ENCODE peak calls at places on chromosomes 6 and 20, in seven cellular contexts. One of them, this sample, is unnamed.

GRCh38 chr20:21504323-21504722 is 9.5 kb downstream of the NKX2-2 start:
- DNase-seq in fibroblast of pulmonary artery: no peak
- DNase-seq in left ventricle myocardium inferior: no peak
- DNase-seq in AG10803: no peak
- DNase-seq in GM23338: no peak
- DNase-seq in dorsolateral prefrontal cortex: no peak
- DNase-seq in fibroblast of the aortic adventitia: no peak
- DNase-seq in this sample: no peak

GRCh38 chr20:47336013-47336754 is 20.3 kb downstream of the ZMYND8 start:
- DNase-seq in fibroblast of pulmonary artery: peak; percentile 87
- DNase-seq in GM23338: no peak
- DNase-seq in dorsolateral prefrontal cortex: peak; percentile 85
- DNase-seq in AG10803: peak; percentile 87
- DNase-seq in fibroblast of the aortic adventitia: peak; percentile 94
- DNase-seq in left ventricle myocardium inferior: peak; percentile 53
- DNase-seq in this sample: no peak

GRCh38 chr6:11205721-11206120 is 26.7 kb downstream of the NEDD9 start:
- DNase-seq in GM23338: no peak
- DNase-seq in fibroblast of pulmonary artery: no peak
- DNase-seq in dorsolateral prefrontal cortex: no peak
- DNase-seq in fibroblast of the aortic adventitia: no peak
- DNase-seq in AG10803: no peak
- DNase-seq in left ventricle myocardium inferior: no peak
- DNase-seq in this sample: no peak

GRCh38 chr6:100022847-100023246 is 28.8 kb upstream of the MCHR2 start:
- DNase-seq in left ventricle myocardium inferior: no peak
- DNase-seq in dorsolateral prefrontal cortex: no peak
- DNase-seq in fibroblast of the aortic adventitia: no peak
- DNase-seq in AG10803: no peak
- DNase-seq in GM23338: peak; percentile 50
- DNase-seq in fibroblast of pulmonary artery: no peak
- DNase-seq in this sample: no peak

GRCh38 chr6:167877994-167878779 is 51.5 kb downstream of the AFDN start:
- DNase-seq in fibroblast of the aortic adventitia: no peak
- DNase-seq in AG10803: no peak
- DNase-seq in dorsolateral prefrontal cortex: no peak
- DNase-seq in left ventricle myocardium inferior: no peak
- DNase-seq in fibroblast of pulmonary artery: no peak
- DNase-seq in GM23338: no peak
- DNase-seq in this sample: no peak

GRCh38 chr6:88705601-88706000 is 257.8 kb downstream of the RNGTT start:
- DNase-seq in GM23338: no peak
- DNase-seq in left ventricle myocardium inferior: no peak
- DNase-seq in dorsolateral prefrontal cortex: no peak
- DNase-seq in fibroblast of the aortic adventitia: no peak
- DNase-seq in fibroblast of pulmonary artery: no peak
- DNase-seq in AG10803: no peak
- DNase-seq in this sample: peak; percentile 44

GRCh38 chr6:52566853-52567279 is 10.0 kb downstream of the TRAM2 start:
- DNase-seq in GM23338: no peak
- DNase-seq in AG10803: peak; percentile 95
- DNase-seq in fibroblast of pulmonary artery: peak; percentile 92
- DNase-seq in dorsolateral prefrontal cortex: no peak
- DNase-seq in fibroblast of the aortic adventitia: peak; percentile 86
- DNase-seq in left ventricle myocardium inferior: no peak
- DNase-seq in this sample: no peak

GRCh38 chr20:4956200-4956810 is 45.0 kb downstream of the SLC23A2 start:
- DNase-seq in dorsolateral prefrontal cortex: no peak
- DNase-seq in fibroblast of the aortic adventitia: peak; percentile 86
- DNase-seq in left ventricle myocardium inferior: no peak
- DNase-seq in GM23338: peak; percentile 81
- DNase-seq in AG10803: peak; percentile 63
- DNase-seq in fibroblast of pulmonary artery: peak; percentile 84
- DNase-seq in this sample: no peak

GRCh38 chr6:46734867-46735719 is at the start of gene PLA2G7:
- DNase-seq in left ventricle myocardium inferior: peak; percentile 17
- DNase-seq in dorsolateral prefrontal cortex: peak; percentile 61
- DNase-seq in fibroblast of the aortic adventitia: peak; percentile 5
- DNase-seq in AG10803: no peak
- DNase-seq in fibroblast of pulmonary artery: no peak
- DNase-seq in GM23338: peak; percentile 78
- DNase-seq in this sample: no peak

GRCh38 chr6:170493354-170493753 is 59.8 kb downstream of the PSMB1 start:
- DNase-seq in GM23338: no peak
- DNase-seq in fibroblast of pulmonary artery: no peak
- DNase-seq in dorsolateral prefrontal cortex: no peak
- DNase-seq in fibroblast of the aortic adventitia: no peak
- DNase-seq in left ventricle myocardium inferior: no peak
- DNase-seq in AG10803: no peak
- DNase-seq in this sample: no peak

GRCh38 chr6:2385584-2385983 is 140.2 kb upstream of the GMDS start:
- DNase-seq in fibroblast of pulmonary artery: no peak
- DNase-seq in left ventricle myocardium inferior: no peak
- DNase-seq in AG10803: peak; percentile 28
- DNase-seq in fibroblast of the aortic adventitia: no peak
- DNase-seq in dorsolateral prefrontal cortex: no peak
- DNase-seq in GM23338: no peak
- DNase-seq in this sample: no peak

GRCh38 chr20:31785089-31785488 is 34.1 kb upstream of the MYLK2 start:
- DNase-seq in GM23338: no peak
- DNase-seq in AG10803: no peak
- DNase-seq in left ventricle myocardium inferior: no peak
- DNase-seq in dorsolateral prefrontal cortex: no peak
- DNase-seq in fibroblast of pulmonary artery: no peak
- DNase-seq in fibroblast of the aortic adventitia: no peak
- DNase-seq in this sample: no peak

GRCh38 chr20:8662433-8662954 is 406.4 kb upstream of the PLCB4 start:
- DNase-seq in left ventricle myocardium inferior: no peak
- DNase-seq in dorsolateral prefrontal cortex: no peak
- DNase-seq in fibroblast of pulmonary artery: no peak
- DNase-seq in fibroblast of the aortic adventitia: no peak
- DNase-seq in GM23338: no peak
- DNase-seq in AG10803: no peak
- DNase-seq in this sample: no peak

GRCh38 chr20:22866757-22867425 is 168.2 kb upstream of the SSTR4 start:
- DNase-seq in fibroblast of the aortic adventitia: peak; percentile 4
- DNase-seq in fibroblast of pulmonary artery: peak; percentile 53
- DNase-seq in GM23338: no peak
- DNase-seq in dorsolateral prefrontal cortex: no peak
- DNase-seq in left ventricle myocardium inferior: no peak
- DNase-seq in AG10803: no peak
- DNase-seq in this sample: no peak

GRCh38 chr6:20217476-20217855 is 5.2 kb upstream of the MBOAT1 start:
- DNase-seq in fibroblast of pulmonary artery: peak; percentile 57
- DNase-seq in GM23338: no peak
- DNase-seq in fibroblast of the aortic adventitia: peak; percentile 32
- DNase-seq in AG10803: no peak
- DNase-seq in dorsolateral prefrontal cortex: no peak
- DNase-seq in left ventricle myocardium inferior: no peak
- DNase-seq in this sample: no peak

GRCh38 chr20:33832113-33832853 is 21.1 kb downstream of the CHMP4B start:
- DNase-seq in GM23338: peak; percentile 53
- DNase-seq in fibroblast of pulmonary artery: peak; percentile 78
- DNase-seq in dorsolateral prefrontal cortex: no peak
- DNase-seq in left ventricle myocardium inferior: no peak
- DNase-seq in AG10803: peak; percentile 15
- DNase-seq in fibroblast of the aortic adventitia: no peak
- DNase-seq in this sample: no peak

GRCh38 chr6:83199865-83200230 is 6.7 kb downstream of the RWDD2A start:
- DNase-seq in fibroblast of pulmonary artery: peak; percentile 85
- DNase-seq in AG10803: peak; percentile 37
- DNase-seq in dorsolateral prefrontal cortex: no peak
- DNase-seq in fibroblast of the aortic adventitia: peak; percentile 75
- DNase-seq in GM23338: no peak
- DNase-seq in left ventricle myocardium inferior: no peak
- DNase-seq in this sample: no peak

GRCh38 chr6:167441653-167442644 is 117.1 kb downstream of the TTLL2 start:
- DNase-seq in fibroblast of pulmonary artery: no peak
- DNase-seq in left ventricle myocardium inferior: no peak
- DNase-seq in GM23338: peak; percentile 98
- DNase-seq in AG10803: no peak
- DNase-seq in fibroblast of the aortic adventitia: no peak
- DNase-seq in dorsolateral prefrontal cortex: no peak
- DNase-seq in this sample: no peak

GRCh38 chr6:33610779-33611421 is 10.2 kb upstream of the ITPR3 start:
- DNase-seq in AG10803: no peak
- DNase-seq in fibroblast of the aortic adventitia: no peak
- DNase-seq in left ventricle myocardium inferior: no peak
- DNase-seq in dorsolateral prefrontal cortex: peak; percentile 81
- DNase-seq in GM23338: peak; percentile 49
- DNase-seq in fibroblast of pulmonary artery: peak; percentile 34
- DNase-seq in this sample: no peak

GRCh38 chr20:34078540-34078939 is 33.5 kb downstream of the EIF2S2 start:
- DNase-seq in GM23338: no peak
- DNase-seq in fibroblast of pulmonary artery: no peak
- DNase-seq in left ventricle myocardium inferior: no peak
- DNase-seq in AG10803: no peak
- DNase-seq in dorsolateral prefrontal cortex: no peak
- DNase-seq in fibroblast of the aortic adventitia: no peak
- DNase-seq in this sample: no peak

GRCh38 chr6:128114164-128114563 is 213.3 kb upstream of the THEMIS start:
- DNase-seq in dorsolateral prefrontal cortex: no peak
- DNase-seq in fibroblast of pulmonary artery: no peak
- DNase-seq in fibroblast of the aortic adventitia: no peak
- DNase-seq in left ventricle myocardium inferior: no peak
- DNase-seq in GM23338: no peak
- DNase-seq in AG10803: no peak
- DNase-seq in this sample: no peak

GRCh38 chr20:49987015-49987867 is 4.5 kb downstream of the SNAI1 start:
- DNase-seq in dorsolateral prefrontal cortex: no peak
- DNase-seq in fibroblast of the aortic adventitia: no peak
- DNase-seq in AG10803: peak; percentile 45
- DNase-seq in GM23338: no peak
- DNase-seq in fibroblast of pulmonary artery: peak; percentile 38
- DNase-seq in left ventricle myocardium inferior: no peak
- DNase-seq in this sample: no peak

GRCh38 chr6:168447282-168447681 is 6.3 kb downstream of the SMOC2 start:
- DNase-seq in fibroblast of the aortic adventitia: no peak
- DNase-seq in fibroblast of pulmonary artery: no peak
- DNase-seq in dorsolateral prefrontal cortex: no peak
- DNase-seq in left ventricle myocardium inferior: no peak
- DNase-seq in GM23338: no peak
- DNase-seq in AG10803: no peak
- DNase-seq in this sample: no peak

GRCh38 chr20:19616620-19617019 is 141.4 kb upstream of the RIN2 start:
- DNase-seq in GM23338: no peak
- DNase-seq in left ventricle myocardium inferior: no peak
- DNase-seq in dorsolateral prefrontal cortex: no peak
- DNase-seq in AG10803: no peak
- DNase-seq in fibroblast of pulmonary artery: no peak
- DNase-seq in fibroblast of the aortic adventitia: no peak
- DNase-seq in this sample: no peak

GRCh38 chr20:38867062-38867359 is 59.2 kb upstream of the FAM83D start:
- DNase-seq in AG10803: no peak
- DNase-seq in fibroblast of the aortic adventitia: no peak
- DNase-seq in left ventricle myocardium inferior: no peak
- DNase-seq in dorsolateral prefrontal cortex: no peak
- DNase-seq in GM23338: no peak
- DNase-seq in fibroblast of pulmonary artery: no peak
- DNase-seq in this sample: no peak

GRCh38 chr6:32195652-32195901 is 3.1 kb upstream of the GPSM3 start:
- DNase-seq in GM23338: peak; percentile 100
- DNase-seq in fibroblast of the aortic adventitia: peak; percentile 99
- DNase-seq in AG10803: peak; percentile 100
- DNase-seq in dorsolateral prefrontal cortex: peak; percentile 100
- DNase-seq in left ventricle myocardium inferior: peak; percentile 100
- DNase-seq in fibroblast of pulmonary artery: peak; percentile 100
- DNase-seq in this sample: peak; percentile 100

GRCh38 chr6:44221961-44222335 is 1.4 kb upstream of the SLC29A1 start:
- DNase-seq in fibroblast of the aortic adventitia: no peak
- DNase-seq in fibroblast of pulmonary artery: no peak
- DNase-seq in left ventricle myocardium inferior: no peak
- DNase-seq in AG10803: no peak
- DNase-seq in dorsolateral prefrontal cortex: no peak
- DNase-seq in GM23338: no peak
- DNase-seq in this sample: no peak

GRCh38 chr6:44219053-44219814 is 2.5 kb downstream of the MYMX start:
- DNase-seq in fibroblast of the aortic adventitia: no peak
- DNase-seq in left ventricle myocardium inferior: peak; percentile 89
- DNase-seq in dorsolateral prefrontal cortex: peak; percentile 60
- DNase-seq in AG10803: peak; percentile 27
- DNase-seq in GM23338: peak; percentile 97
- DNase-seq in fibroblast of pulmonary artery: peak; percentile 58
- DNase-seq in this sample: peak; percentile 86

GRCh38 chr6:44221291-44221960 is 2.0 kb upstream of the SLC29A1 start:
- DNase-seq in AG10803: peak; percentile 77
- DNase-seq in fibroblast of pulmonary artery: peak; percentile 87
- DNase-seq in fibroblast of the aortic adventitia: peak; percentile 88
- DNase-seq in dorsolateral prefrontal cortex: peak; percentile 81
- DNase-seq in left ventricle myocardium inferior: peak; percentile 94
- DNase-seq in GM23338: peak; percentile 81
- DNase-seq in this sample: peak; percentile 76

GRCh38 chr6:44220913-44221290 is 2.5 kb upstream of the SLC29A1 start:
- DNase-seq in AG10803: no peak
- DNase-seq in GM23338: no peak
- DNase-seq in fibroblast of pulmonary artery: no peak
- DNase-seq in fibroblast of the aortic adventitia: no peak
- DNase-seq in dorsolateral prefrontal cortex: no peak
- DNase-seq in left ventricle myocardium inferior: no peak
- DNase-seq in this sample: no peak

GRCh38 chr6:44219815-44220784 is 3.3 kb upstream of the SLC29A1 start:
- DNase-seq in AG10803: no peak
- DNase-seq in dorsolateral prefrontal cortex: no peak
- DNase-seq in GM23338: no peak
- DNase-seq in fibroblast of pulmonary artery: no peak
- DNase-seq in left ventricle myocardium inferior: no peak
- DNase-seq in fibroblast of the aortic adventitia: no peak
- DNase-seq in this sample: no peak
- H3K4me3 ChIP-seq in AG10803: no peak overlapping the region
- H3K4me3 ChIP-seq in dorsolateral prefrontal cortex: peak overlapping the region; percentile 57
- H3K4me3 ChIP-seq in GM23338: peak overlapping the region; percentile 41
- H3K4me3 ChIP-seq in fibroblast of pulmonary artery: peak overlapping the region; percentile 44
- H3K4me3 ChIP-seq in left ventricle myocardium inferior: peak overlapping the region; percentile 75
- H3K4me3 ChIP-seq in fibroblast of the aortic adventitia: peak overlapping the region; percentile 46
- H3K4me3 ChIP-seq in this sample: peak overlapping the region; percentile 70

GRCh38 chr20:57464642-57465211 is 60.2 kb downstream of the CTCFL start:
- DNase-seq in left ventricle myocardium inferior: no peak
- DNase-seq in AG10803: no peak
- DNase-seq in GM23338: peak; percentile 52
- DNase-seq in dorsolateral prefrontal cortex: no peak
- DNase-seq in fibroblast of pulmonary artery: peak; percentile 28
- DNase-seq in fibroblast of the aortic adventitia: peak; percentile 16
- DNase-seq in this sample: no peak
- TF ChIP-seq CTCF in left ventricle myocardium inferior: peak; percentile 19
- TF ChIP-seq CTCF in AG10803: peak; percentile 40
- TF ChIP-seq CTCF in GM23338: no peak
- TF ChIP-seq CTCF in dorsolateral prefrontal cortex: no peak
- TF ChIP-seq CTCF in fibroblast of pulmonary artery: peak; percentile 13
- TF ChIP-seq CTCF in fibroblast of the aortic adventitia: peak; percentile 33
- TF ChIP-seq CTCF in this sample: peak; percentile 31

GRCh38 chr20:7113577-7114466 is 346.3 kb downstream of the BMP2 start:
- DNase-seq in AG10803: peak; percentile 11
- DNase-seq in fibroblast of pulmonary artery: peak; percentile 67
- DNase-seq in dorsolateral prefrontal cortex: no peak
- DNase-seq in fibroblast of the aortic adventitia: peak; percentile 59
- DNase-seq in left ventricle myocardium inferior: peak; percentile 30
- DNase-seq in GM23338: peak; percentile 76
- DNase-seq in this sample: no peak
- H3K4me3 ChIP-seq in AG10803: no peak overlapping the region
- H3K4me3 ChIP-seq in fibroblast of pulmonary artery: no peak overlapping the region
- H3K4me3 ChIP-seq in dorsolateral prefrontal cortex: no peak overlapping the region
- H3K4me3 ChIP-seq in fibroblast of the aortic adventitia: no peak overlapping the region
- H3K4me3 ChIP-seq in left ventricle myocardium inferior: no peak overlapping the region
- H3K4me3 ChIP-seq in GM23338: no peak overlapping the region
- H3K4me3 ChIP-seq in this sample: no peak overlapping the region

GRCh38 chr6:166076625-166077024 is 91.0 kb downstream of the TBXT start:
- DNase-seq in left ventricle myocardium inferior: no peak
- DNase-seq in AG10803: no peak
- DNase-seq in fibroblast of the aortic adventitia: no peak
- DNase-seq in fibroblast of pulmonary artery: no peak
- DNase-seq in GM23338: peak; percentile 65
- DNase-seq in dorsolateral prefrontal cortex: no peak
- DNase-seq in this sample: no peak
- TF ChIP-seq CTCF in left ventricle myocardium inferior: no peak
- TF ChIP-seq CTCF in AG10803: no peak
- TF ChIP-seq CTCF in fibroblast of the aortic adventitia: no peak
- TF ChIP-seq CTCF in fibroblast of pulmonary artery: no peak
- TF ChIP-seq CTCF in GM23338: peak; percentile 80
- TF ChIP-seq CTCF in dorsolateral prefrontal cortex: no peak
- TF ChIP-seq CTCF in this sample: peak; percentile 38

This sample was measured in GM06990.